ENCODE peak calls at places on chromosomes 4 and X, in five cellular contexts. B is H9, X is H1, Z is neuronal stem cell, V is mesenchymal stem cell. L is an unnamed sample.

GRCh38 chr4:2820216-2820982 is 23.2 kb upstream of the ADD1 start:
- DNase-seq in Z (no peak), V (no peak), B (no peak), X (no peak), L (no peak)

GRCh38 chr4:125331116-125331515 is 16.4 kb downstream of the FAT4 start:
- DNase-seq in X (no peak), B (no peak), V (no peak), Z (no peak), L (no peak)

GRCh38 chr4:38605794-38606586 is 58.0 kb upstream of the KLF3 start:
- DNase-seq in Z (peak; percentile 9), X (no peak), V (peak; percentile 42), B (no peak), L (no peak)

GRCh38 chr4:26032142-26032541 is 118.1 kb downstream of the SMIM20 start:
- DNase-seq in V (peak; percentile 58), X (no peak), B (no peak), Z (no peak), L (no peak)

GRCh38 chrX:10119399-10119990 is 37.3 kb upstream of the CLCN4 start:
- DNase-seq in Z (peak; percentile 71), B (peak; percentile 63), X (peak; percentile 5), V (peak; percentile 68), L (peak; percentile 51)

GRCh38 chrX:125090046-125090445 is 229.6 kb upstream of the TEX13C start:
- DNase-seq in Z (no peak), V (no peak), B (no peak), X (no peak), L (no peak)

GRCh38 chr4:38132843-38133662 is 172.9 kb downstream of the PTTG2 start:
- DNase-seq in B (no peak), V (peak; percentile 46), X (no peak), Z (no peak), L (no peak)

GRCh38 chrX:100479329-100479728 is 69.3 kb upstream of the PCDH19 start:
- DNase-seq in B (no peak), Z (no peak), X (no peak), V (no peak), L (no peak)

GRCh38 chr4:174260099-174260498 is 23.4 kb downstream of the FBXO8 start:
- DNase-seq in V (peak; percentile 86), B (no peak), Z (no peak), X (no peak), L (peak; percentile 52)

GRCh38 chrX:110194977-110195376 is 122.9 kb downstream of the AMMECR1 start:
- DNase-seq in Z (no peak), X (no peak), B (no peak), V (no peak), L (no peak)

GRCh38 chr4:154642361-154642760 is 29.9 kb upstream of the FGG start:
- DNase-seq in B (no peak), V (no peak), X (no peak), Z (no peak), L (no peak)

GRCh38 chr4:76733380-76733779 is 164.6 kb downstream of the SOWAHB start:
- DNase-seq in Z (no peak), B (peak; percentile 55), X (peak; percentile 57), V (no peak), L (no peak)

GRCh38 chr4:188439641-188440311 is 300.5 kb downstream of the TRIML1 start:
- DNase-seq in V (no peak), B (no peak), X (no peak), Z (no peak), L (no peak)

GRCh38 chr4:180993179-180993841 is 1249.9 kb upstream of the TENM3 start:
- DNase-seq in Z (no peak), X (no peak), V (no peak), B (no peak), L (no peak)

GRCh38 chr4:152773322-152773721 is 6.2 kb downstream of the TIGD4 start:
- DNase-seq in Z (no peak), B (no peak), V (no peak), X (no peak), L (no peak)

GRCh38 chr4:142112451-142112850 is 476.1 kb downstream of the IL15 start:
- DNase-seq in X (no peak), B (no peak), Z (no peak), V (no peak), L (no peak)

GRCh38 chrX:10769165-10769564 is 148.8 kb upstream of the MID1 start:
- DNase-seq in B (no peak), X (no peak), Z (peak; percentile 24), V (peak; percentile 47), L (peak; percentile 60)

GRCh38 chr4:176193898-176194297 is 1.5 kb downstream of the SPATA4 start:
- DNase-seq in Z (no peak), X (no peak), B (no peak), V (peak; percentile 71), L (peak; percentile 29)

GRCh38 chr4:103098331-103098730 is 1.3 kb downstream of the BDH2 start:
- DNase-seq in V (no peak), Z (no peak), X (no peak), B (no peak), L (no peak)

DNA sequence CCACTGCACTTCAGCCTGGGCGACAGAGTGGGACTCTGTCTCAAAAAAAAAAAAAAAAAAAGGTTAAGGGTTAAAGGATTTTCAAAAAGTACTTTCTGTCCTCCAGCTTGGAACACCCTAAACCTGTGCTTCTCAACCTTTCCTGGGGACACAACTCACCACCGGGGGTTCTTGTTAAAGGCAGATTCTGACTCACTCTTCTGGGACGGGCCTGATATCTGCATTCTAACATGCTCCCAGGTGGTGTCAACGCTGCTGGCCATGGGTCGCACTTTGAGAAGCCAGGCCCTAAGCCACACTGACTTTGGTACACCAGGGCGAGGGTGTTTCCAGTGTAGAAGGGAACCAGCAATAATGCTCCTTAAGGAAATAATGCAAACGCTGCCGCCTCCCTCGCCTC is 46.1 kb downstream of the AFAP1 start:
- DNase-seq in V (no peak), X (no peak), Z (no peak), B (no peak), L (peak; percentile 49)
- H2BK12ac ChIP-seq in V (peak overlapping the region; percentile 65), X (peak overlapping the region; percentile 29), Z (no peak overlapping the region), B (no peak overlapping the region), L (no peak overlapping the region)

GRCh38 chrX:82230013-82230412 is 1028.1 kb downstream of the SH3BGRL start:
- DNase-seq in Z (no peak), V (no peak), B (no peak), X (no peak), L (no peak)
- H2BK12ac ChIP-seq in Z (no peak overlapping the region), V (no peak overlapping the region), B (no peak overlapping the region), X (no peak overlapping the region), L (no peak overlapping the region)

DNA sequence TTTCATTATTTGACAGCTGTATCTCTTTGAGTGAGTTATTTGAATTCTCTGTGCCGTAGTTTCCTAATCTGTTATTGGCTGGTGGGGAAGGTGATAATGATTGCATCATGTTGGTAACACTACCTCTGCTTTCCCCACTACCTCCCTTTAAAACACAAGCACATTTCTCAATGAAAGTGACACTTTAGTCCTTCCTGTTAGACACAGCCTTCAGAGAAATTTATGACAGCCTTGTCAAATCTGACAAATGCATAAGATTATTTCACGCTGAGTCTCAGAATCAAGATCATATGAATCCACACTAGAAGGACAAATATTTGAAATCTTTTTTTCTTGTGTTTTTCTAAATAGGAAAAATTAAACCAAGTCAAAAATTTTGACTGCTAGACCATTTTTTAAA is 896.1 kb downstream of the CENPC start:
- DNase-seq in B (no peak), V (no peak), X (no peak), Z (no peak), L (no peak)
- H2BK12ac ChIP-seq in B (no peak overlapping the region), V (no peak overlapping the region), X (no peak overlapping the region), Z (no peak overlapping the region), L (no peak overlapping the region)

GRCh38 chr4:94338681-94339351 is 3.8 kb downstream of the HPGDS start:
- DNase-seq in X (no peak), Z (no peak), B (no peak), V (no peak), L (no peak)

GRCh38 chr4:94342713-94343112 is at the start of gene HPGDS:
- DNase-seq in Z (no peak), B (no peak), X (no peak), V (no peak), L (no peak)

GRCh38 chr4:94341468-94341867 is 1.2 kb downstream of the HPGDS start:
- DNase-seq in Z (no peak), V (no peak), B (no peak), X (no peak), L (no peak)

GRCh38 chr4:94344457-94344856 is 1.8 kb upstream of the HPGDS start:
- DNase-seq in V (no peak), X (no peak), B (no peak), Z (no peak), L (no peak)

DNA sequence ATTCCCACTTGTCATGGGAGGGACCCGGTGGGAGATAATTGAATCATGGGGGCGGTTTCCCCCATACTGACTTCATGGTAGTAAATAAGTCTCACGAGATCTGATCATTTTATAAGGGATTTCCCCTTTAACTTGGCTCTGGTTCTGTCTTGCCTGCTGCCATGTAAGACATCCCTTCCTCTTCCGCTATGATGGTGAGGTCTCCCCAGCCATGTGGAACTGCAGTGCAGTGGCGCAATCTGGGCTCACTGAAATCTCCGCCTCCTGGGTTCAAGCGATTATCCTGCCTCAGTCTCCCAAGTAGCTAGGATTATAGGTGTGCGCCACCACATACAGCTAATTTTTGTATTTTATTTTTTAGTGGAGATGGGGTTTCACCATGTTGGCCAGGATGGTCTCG is 2.9 kb downstream of the HPGDS start:
- DNase-seq in Z (no peak), X (no peak), B (no peak), V (no peak), L (no peak)
- H2BK12ac ChIP-seq in Z (no peak overlapping the region), X (no peak overlapping the region), B (no peak overlapping the region), V (no peak overlapping the region), L (no peak overlapping the region)

GRCh38 chrX:50903387-50904027 is 7.0 kb upstream of the BMP15 start:
- DNase-seq in X (no peak), Z (peak; percentile 20), B (no peak), V (peak; percentile 47), L (peak; percentile 23)
- H2BK12ac ChIP-seq in X (no peak overlapping the region), Z (no peak overlapping the region), B (no peak overlapping the region), V (no peak overlapping the region), L (no peak overlapping the region)

GRCh38 chr4:172895699-172896098 is 272.9 kb upstream of the GALNT7 start:
- DNase-seq in V (no peak), B (no peak), Z (no peak), X (no peak), L (no peak)
- H2BK12ac ChIP-seq in V (no peak overlapping the region), B (no peak overlapping the region), Z (no peak overlapping the region), X (no peak overlapping the region), L (no peak overlapping the region)

DNA sequence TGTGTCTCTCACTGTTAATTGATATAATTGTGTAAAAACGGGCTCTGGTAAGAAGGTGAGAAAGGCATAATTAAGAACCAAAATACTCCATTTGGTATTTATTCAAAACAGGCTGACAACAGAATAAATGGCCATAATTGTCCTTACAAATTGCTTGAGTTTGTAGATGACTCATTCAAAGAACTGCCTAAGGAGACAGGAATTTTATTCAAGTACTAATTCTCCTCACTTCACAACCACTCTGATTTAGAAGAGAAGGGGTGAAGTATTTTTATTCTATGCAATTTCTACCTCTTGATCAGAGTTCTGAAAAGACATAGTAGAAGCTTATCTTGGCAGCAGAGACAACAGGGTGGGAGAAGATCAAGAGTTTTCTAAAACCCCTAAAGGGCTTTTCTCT is 43.1 kb downstream of the ATP11C start:
- DNase-seq in V (peak; percentile 34), X (no peak), Z (no peak), B (no peak), L (peak; percentile 18)
- H2BK12ac ChIP-seq in V (no peak overlapping the region), X (no peak overlapping the region), Z (no peak overlapping the region), B (no peak overlapping the region), L (no peak overlapping the region)

GRCh38 chrX:131424895-131425294 is 119.0 kb upstream of the OR13H1 start:
- DNase-seq in B (no peak), X (no peak), Z (no peak), V (no peak), L (no peak)
- H2BK12ac ChIP-seq in B (no peak overlapping the region), X (no peak overlapping the region), Z (no peak overlapping the region), V (no peak overlapping the region), L (no peak overlapping the region)

L was measured in trophoblast cell.